ENCODE peak calls at places on chromosomes 3 and 15, in four cellular contexts. Y is HepG2, Q is K562, A is GM12878. N is an unnamed sample.
A peak's percentile ranks its signal among the peaks of the same experiment; 100 is the strongest.

GRCh38 chr3:114571363-114571762 is 277.5 kb downstream of the TIGIT start:
- DNase-seq in Y (no peak), Q (no peak), A (no peak), N (no peak)

GRCh38 chr3:197546307-197547085 is 9.3 kb downstream of the BDH1 start:
- DNase-seq in A (no peak), Y (no peak), Q (no peak), N (no peak)

GRCh38 chr15:30889231-30889630 is 14.5 kb upstream of the FAN1 start:
- DNase-seq in Q (no peak), A (no peak), Y (no peak), N (no peak)

GRCh38 chr3:171565671-171566070 is 105.5 kb upstream of the TNIK start:
- DNase-seq in Y (peak; percentile 24), A (no peak), Q (no peak), N (no peak)

GRCh38 chr3:31193871-31194270 is 299.4 kb upstream of the GADL1 start:
- DNase-seq in A (no peak), Y (no peak), Q (no peak), N (no peak)

GRCh38 chr3:51110586-51110985 is 274.5 kb upstream of the MANF start:
- DNase-seq in A (no peak), Y (no peak), Q (no peak), N (no peak)

GRCh38 chr3:184129012-184129411 is 6.1 kb upstream of the EIF2B5 start:
- DNase-seq in Q (peak; percentile 38), Y (peak; percentile 48), A (no peak), N (peak; percentile 59)

GRCh38 chr3:152964901-152965609 is 130.1 kb downstream of the P2RY1 start:
- DNase-seq in A (no peak), Q (no peak), Y (no peak), N (no peak)

GRCh38 chr15:70012895-70013294 is 84.8 kb downstream of the TLE3 start:
- DNase-seq in Q (no peak), A (no peak), Y (no peak), N (no peak)

GRCh38 chr15:90873998-90874605 is 5.7 kb downstream of the FURIN start:
- DNase-seq in Q (peak; percentile 50), A (no peak), Y (peak; percentile 97), N (peak; percentile 53)

GRCh38 chr3:143070977-143071551 is 48.5 kb upstream of the CHST2 start:
- DNase-seq in A (no peak), Q (no peak), Y (peak; percentile 24), N (no peak)

GRCh38 chr3:27127879-27128278 is 241.3 kb downstream of the NEK10 start:
- DNase-seq in A (no peak), Y (no peak), Q (no peak), N (no peak)

GRCh38 chr15:22956257-22956979 is 23.8 kb downstream of the CYFIP1 start:
- DNase-seq in A (no peak), Q (no peak), Y (no peak), N (no peak)

GRCh38 chr3:130601662-130602061 is 84.7 kb downstream of the COL6A6 start:
- DNase-seq in Y (no peak), A (no peak), Q (no peak), N (no peak)

GRCh38 chr3:143208976-143209714 is 89.6 kb downstream of the CHST2 start:
- DNase-seq in Y (no peak), A (no peak), Q (no peak), N (no peak)

GRCh38 chr3:185978516-185978915 is 40.7 kb upstream of the TRA2B start:
- DNase-seq in Y (no peak), A (no peak), Q (no peak), N (no peak)

GRCh38 chr3:128502-128901 is 68.1 kb upstream of the CHL1 start:
- DNase-seq in A (no peak), Y (no peak), Q (no peak), N (no peak)

GRCh38 chr15:73955326-73955725 is 29.1 kb downstream of the LOXL1 start:
- DNase-seq in Q (no peak), Y (no peak), A (no peak), N (no peak)

GRCh38 chr3:9340450-9341009 is 22.3 kb upstream of the THUMPD3 start:
- DNase-seq in Y (peak; percentile 41), Q (no peak), A (no peak), N (no peak)
- TF ChIP-seq CREM in Y (no peak), Q (no peak), A (no peak), N (no peak)

DNA sequence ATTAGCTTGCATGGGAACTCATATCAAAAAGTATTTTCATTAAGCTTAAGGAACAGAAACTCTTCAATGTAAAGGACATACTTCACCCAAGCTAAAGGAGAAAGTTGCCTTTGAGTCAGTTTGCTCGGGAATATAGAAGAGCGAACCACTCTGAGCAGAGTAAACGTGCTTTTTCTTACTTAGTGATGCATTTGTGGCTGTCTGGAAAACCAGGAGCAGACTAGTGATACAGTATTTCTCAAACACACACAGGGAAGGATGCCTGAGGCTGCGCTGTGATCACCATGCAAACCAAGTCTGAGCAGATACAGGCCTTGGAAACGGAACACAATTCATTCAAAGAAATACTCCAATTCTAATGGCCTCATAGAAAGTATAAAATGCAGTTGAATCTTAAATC is 121.0 kb upstream of the CDIN1 start:
- DNase-seq in Q (no peak), Y (no peak), A (no peak), N (no peak)
- TF ChIP-seq CREM in Q (no peak), Y (no peak), A (no peak), N (no peak)

DNA sequence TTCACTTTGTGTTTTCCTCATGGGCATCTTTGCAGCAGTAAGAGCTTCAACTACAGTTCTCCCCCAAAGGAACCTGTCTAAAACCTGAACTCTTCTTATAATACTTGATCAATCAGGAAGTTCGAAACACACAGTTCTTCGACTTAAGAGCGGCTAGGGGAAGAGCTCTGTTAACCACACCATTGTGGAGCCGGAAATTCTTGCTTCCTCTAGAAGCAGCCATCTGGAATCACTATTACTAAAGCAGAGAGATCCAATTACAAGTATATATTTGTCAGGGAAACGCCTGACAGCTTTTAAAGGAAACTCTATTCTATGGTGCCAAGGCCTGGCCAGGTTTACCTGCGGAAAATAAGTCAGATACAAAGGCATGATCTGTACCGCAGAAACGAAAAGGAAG is 337.4 kb upstream of the CBLB start:
- DNase-seq in Y (no peak), A (peak; percentile 28), Q (no peak), N (no peak)
- TF ChIP-seq CREM in Y (no peak), A (no peak), Q (no peak), N (no peak)

GRCh38 chr3:134287512-134287911 is 36.9 kb upstream of the RYK start:
- DNase-seq in A (no peak), Y (no peak), Q (no peak), N (no peak)

GRCh38 chr3:134279466-134279865 is 28.8 kb upstream of the RYK start:
- DNase-seq in A (no peak), Q (no peak), Y (peak; percentile 47), N (no peak)

GRCh38 chr3:134284438-134284837 is 33.8 kb upstream of the RYK start:
- DNase-seq in Y (no peak), A (no peak), Q (no peak), N (no peak)

GRCh38 chr3:134281912-134282658 is 31.4 kb upstream of the RYK start:
- DNase-seq in A (no peak), Y (no peak), Q (no peak), N (no peak)

DNA sequence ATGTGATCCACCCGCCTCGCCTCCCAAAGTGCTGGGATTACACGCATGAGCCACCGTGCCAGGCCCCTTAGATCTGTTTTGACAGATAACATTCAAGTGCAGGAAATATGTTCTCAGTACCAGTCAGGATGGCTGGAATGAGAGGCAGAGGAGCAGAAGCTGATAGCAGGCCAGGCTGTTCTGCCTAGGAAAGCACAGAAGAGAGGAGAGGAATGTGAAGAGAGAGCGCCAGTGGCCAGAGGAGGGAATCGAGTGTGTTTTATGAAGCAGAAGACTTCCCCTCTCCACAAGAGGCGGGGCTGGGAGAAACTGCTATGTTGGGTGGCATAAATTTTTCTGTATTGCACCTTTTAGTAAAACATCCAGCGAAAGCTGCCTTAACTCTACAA is 32.0 kb upstream of the RYK start:
- DNase-seq in A (no peak), Q (no peak), Y (no peak), N (no peak)
- TF ChIP-seq CREM in A (no peak), Q (no peak), Y (no peak), N (no peak)

DNA sequence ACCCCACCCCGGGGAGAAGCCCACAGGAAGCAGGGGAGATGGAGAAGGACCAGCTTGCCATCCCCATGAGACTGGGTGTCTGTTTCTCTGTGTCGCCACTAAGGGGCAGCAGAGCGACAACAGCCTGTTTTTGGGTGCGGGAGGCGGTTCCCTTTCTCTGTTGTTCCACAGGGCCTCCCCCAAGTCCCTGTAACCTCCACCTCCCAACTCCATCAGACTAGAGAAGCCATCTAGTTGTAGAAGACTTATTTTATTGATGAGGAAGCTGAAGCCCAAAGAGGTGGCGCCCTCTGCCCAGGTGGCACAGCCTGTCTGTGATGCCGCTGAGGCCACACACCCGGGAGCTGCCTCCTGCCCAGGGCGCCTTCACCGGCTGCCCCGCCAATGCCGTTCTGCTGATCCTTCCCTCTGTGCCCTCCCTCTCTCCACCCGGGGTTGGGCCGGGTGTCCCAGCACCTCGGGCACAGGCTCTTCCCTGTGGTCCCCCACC is 3.9 kb upstream of the CCDC9B start:
- DNase-seq in A (no peak), Y (peak; percentile 45), Q (peak; percentile 81), N (peak; percentile 78)
- TF ChIP-seq CREM in A (no peak), Y (no peak), Q (no peak), N (no peak)

DNA sequence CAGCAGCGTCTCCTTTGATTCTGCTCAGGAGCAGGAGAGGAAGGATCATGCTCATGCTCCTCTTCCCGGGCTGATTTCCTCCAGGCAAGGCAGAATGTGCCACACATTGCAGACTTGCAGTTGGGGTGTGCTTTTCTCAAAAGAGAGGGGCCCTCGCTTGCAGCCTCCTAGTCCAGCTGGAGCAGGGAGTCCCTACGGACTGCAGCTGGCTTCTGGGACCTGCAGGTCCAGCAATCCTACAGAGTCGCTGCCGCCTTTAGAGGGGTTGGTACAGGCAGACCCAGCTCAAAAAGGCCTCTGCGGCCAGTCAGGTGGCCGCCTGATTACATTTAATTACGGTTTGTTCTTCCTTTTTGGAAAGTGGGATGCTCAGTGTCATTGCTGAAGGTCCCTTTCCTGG is 173.9 kb downstream of the NSMCE3 start:
- DNase-seq in A (no peak), Y (no peak), Q (no peak), N (no peak)
- TF ChIP-seq CREM in A (no peak), Y (no peak), Q (no peak), N (no peak)

GRCh38 chr15:71680079-71680461 is 130.3 kb upstream of the NR2E3 start:
- DNase-seq in A (no peak), Q (no peak), Y (no peak), N (no peak)
- TF ChIP-seq CREM in A (no peak), Q (no peak), Y (no peak), N (no peak)

DNA sequence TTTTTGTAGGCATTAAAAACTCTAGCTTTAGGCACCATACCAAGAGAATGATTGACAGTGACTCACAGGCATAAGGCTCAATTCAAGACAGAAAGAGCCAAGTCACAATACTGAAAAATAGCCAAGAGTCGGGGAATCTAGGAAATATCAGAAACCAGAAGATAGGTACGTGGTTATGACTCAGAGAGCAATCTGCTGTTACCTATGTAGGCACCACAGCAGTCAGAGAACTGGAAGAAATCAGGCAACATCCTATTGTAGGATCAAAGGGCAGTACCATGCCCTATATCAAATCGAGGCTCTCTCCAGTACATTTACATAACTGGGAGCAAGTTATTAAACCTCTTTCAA is 23.2 kb downstream of the SUCNR1 start:
- DNase-seq in Q (no peak), A (no peak), Y (no peak), N (no peak)
- TF ChIP-seq CREM in Q (no peak), A (no peak), Y (no peak), N (no peak)

N was measured in WTC11.